ENCODE peak calls at places on chromosomes 16 and 17, in nine cellular contexts. R is fibroblast of pulmonary artery; S is coronary artery; E is A673; G is NCI-H2081; L is HFFc6; Q is GM03348; K is stimulated activated CD8-positive, alpha-beta memory T cell treated with anti-CD3 and anti-CD28 coated beads, Interleukin-7, amount 100 ng/mL, for 48 hours; Z is activated T-cell treated with anti-CD3 and anti-CD28 coated beads, Interleukin-2, amount 50 U/mL, for 48 hours. W is an unnamed sample.

GRCh38 chr16:88584676-88585075 is 14.5 kb downstream of the ZC3H18 start:
- DNase-seq in R (no peak), S (no peak), E (no peak), G (no peak), L (no peak), Q (no peak), K (no peak), Z (no peak), W (no peak)

GRCh38 chr16:87322360-87322759 is 5.2 kb upstream of the C16orf95 start:
- DNase-seq in R (no peak), S (no peak), E (no peak), G (no peak), L (no peak), Q (no peak), K (no peak), Z (no peak), W (no peak)

GRCh38 chr16:19595043-19595767 is 39.7 kb downstream of the VPS35L start:
- DNase-seq in R (peak; percentile 91), S (no peak), E (no peak), G (no peak), L (peak; percentile 87), Q (no peak), K (no peak), Z (no peak), W (no peak)

GRCh38 chr17:3894927-3895343 is 2.1 kb upstream of the CAMKK1 start:
- DNase-seq in R (peak; percentile 76), S (no peak), E (no peak), G (no peak), L (peak; percentile 9), Q (no peak), K (no peak), Z (no peak), W (no peak)

GRCh38 chr17:48690655-48691054 is 31.7 kb downstream of the PRAC1 start:
- DNase-seq in R (no peak), S (no peak), E (no peak), G (no peak), L (no peak), Q (no peak), K (no peak), Z (no peak), W (no peak)

GRCh38 chr17:46841561-46842379 is 9.6 kb upstream of the WNT9B start:
- DNase-seq in R (peak; percentile 10), S (no peak), E (peak; percentile 24), G (no peak), L (no peak), Q (peak; percentile 84), K (no peak), Z (no peak), W (peak; percentile 96)

GRCh38 chr17:78342438-78343098 is 17.3 kb downstream of the SOCS3 start:
- DNase-seq in R (peak; percentile 89), S (peak; percentile 94), E (no peak), G (no peak), L (peak; percentile 87), Q (peak; percentile 87), K (no peak), Z (no peak), W (no peak)

GRCh38 chr16:81127051-81127450 is 30.9 kb upstream of the GCSH start:
- DNase-seq in R (no peak), S (no peak), E (no peak), G (no peak), L (peak; percentile 99), Q (no peak), K (no peak), Z (no peak), W (no peak)

GRCh38 chr17:1939979-1940809 is 84.9 kb downstream of the RTN4RL1 start:
- DNase-seq in R (no peak), S (no peak), E (peak; percentile 82), G (peak; percentile 18), L (no peak), Q (no peak), K (no peak), Z (no peak), W (no peak)

GRCh38 chr17:60664022-60664421 is 13.6 kb upstream of the BCAS3 start:
- DNase-seq in R (peak; percentile 21), S (no peak), E (no peak), G (no peak), L (peak; percentile 18), Q (peak; percentile 62), K (no peak), Z (no peak), W (no peak)

GRCh38 chr16:47311738-47312505 is 148.9 kb downstream of the ITFG1 start:
- DNase-seq in R (peak; percentile 36), S (no peak), E (peak; percentile 39), G (no peak), L (no peak), Q (no peak), K (no peak), Z (no peak), W (no peak)

GRCh38 chr17:42282478-42283080 is 5.7 kb upstream of the STAT5A start:
- DNase-seq in R (no peak), S (no peak), E (no peak), G (no peak), L (no peak), Q (no peak), K (no peak), Z (peak; percentile 17), W (no peak)

GRCh38 chr17:66271512-66271911 is 30.9 kb upstream of the PRKCA start:
- DNase-seq in R (no peak), S (no peak), E (no peak), G (no peak), L (no peak), Q (no peak), K (no peak), Z (no peak), W (no peak)

GRCh38 chr16:27879601-27880247 is 183.8 kb downstream of the GSG1L start:
- DNase-seq in R (no peak), S (no peak), E (no peak), G (no peak), L (no peak), Q (no peak), K (no peak), Z (no peak), W (no peak)

GRCh38 chr16:86578499-86579267 is at the start of gene FOXL1:
- DNase-seq in R (peak; percentile 58), S (peak; percentile 79), E (no peak), G (no peak), L (peak; percentile 56), Q (peak; percentile 78), K (no peak), Z (no peak), W (no peak)

GRCh38 chr16:2439598-2439997 is 10.4 kb downstream of the CCNF start:
- DNase-seq in R (no peak), S (no peak), E (no peak), G (no peak), L (no peak), Q (no peak), K (no peak), Z (no peak), W (no peak)

GRCh38 chr17:45783593-45784292 is 377 bp upstream of the CRHR1 start:
- DNase-seq in R (no peak), S (no peak), E (peak; percentile 33), G (peak; percentile 30), L (no peak), Q (peak; percentile 29), K (no peak), Z (no peak), W (peak; percentile 95)

GRCh38 chr16:14286381-14287230 is 215.5 kb downstream of the MRTFB start:
- DNase-seq in R (peak; percentile 49), S (no peak), E (no peak), G (no peak), L (no peak), Q (no peak), K (no peak), Z (peak; percentile 37), W (no peak)

GRCh38 chr17:71412803-71413202 is 708.0 kb upstream of the SOX9 start:
- DNase-seq in R (peak; percentile 86), S (no peak), E (no peak), G (no peak), L (peak; percentile 95), Q (peak; percentile 85), K (no peak), Z (no peak), W (no peak)

GRCh38 chr16:78200623-78201096 is 101.2 kb downstream of the WWOX start:
- DNase-seq in R (no peak), S (no peak), E (no peak), G (peak; percentile 11), L (no peak), Q (no peak), K (no peak), Z (no peak), W (no peak)

GRCh38 chr16:84324439-84325262 is 30.0 kb downstream of the WFDC1 start:
- DNase-seq in R (no peak), S (no peak), E (no peak), G (no peak), L (no peak), Q (no peak), K (no peak), Z (no peak), W (no peak)

W was measured in D341Med.